ENCODE peak calls at places on chromosome 13, in seven cellular contexts. Q, L, P, S, J, D and M are unnamed samples.

GRCh38 chr13:112134150-112135075 is 67.5 kb downstream of the SOX1 start:
- DNase-seq in Q (no peak), L (no peak), P (no peak), S (no peak), J (no peak), D (no peak), M (no peak)

GRCh38 chr13:50509771-50510441 is 333.6 kb downstream of the DLEU7 start:
- DNase-seq in Q (no peak), L (no peak), P (no peak), S (no peak), J (no peak), D (no peak), M (peak)

GRCh38 chr13:83453723-83454122 is 428.6 kb downstream of the SLITRK1 start:
- DNase-seq in Q (no peak), L (no peak), P (no peak), S (no peak), J (no peak), D (no peak), M (no peak)

GRCh38 chr13:21120191-21120590 is 56.2 kb downstream of the SKA3 start:
- DNase-seq in Q (no peak), L (no peak), P (no peak), S (no peak), J (no peak), D (no peak), M (no peak)

GRCh38 chr13:28820099-28821051 is at the start of gene MTUS2:
- DNase-seq in Q (peak), L (no peak), P (no peak), S (no peak), J (no peak), D (no peak), M (no peak)

GRCh38 chr13:100515410-100515800 is 73.2 kb downstream of the GGACT start:
- DNase-seq in Q (no peak), L (no peak), P (no peak), S (no peak), J (no peak), D (no peak), M (no peak)

GRCh38 chr13:112968910-112969691 is at the start of gene MCF2L:
- DNase-seq in Q (peak), L (peak), P (no peak), S (peak), J (peak), D (no peak), M (no peak)

GRCh38 chr13:105485061-105485460 is 1050.4 kb downstream of the EFNB2 start:
- DNase-seq in Q (no peak), L (no peak), P (no peak), S (no peak), J (no peak), D (no peak), M (no peak)

GRCh38 chr13:34469212-34469983 is 472.7 kb upstream of the NBEA start:
- DNase-seq in Q (no peak), L (no peak), P (no peak), S (no peak), J (no peak), D (no peak), M (no peak)

GRCh38 chr13:47798906-47799305 is 202.2 kb downstream of the SUCLA2 start:
- DNase-seq in Q (no peak), L (no peak), P (no peak), S (no peak), J (no peak), D (no peak), M (peak)

GRCh38 chr13:52348983-52349780 is 56.8 kb downstream of the THSD1 start:
- DNase-seq in Q (peak), L (no peak), P (no peak), S (peak), J (no peak), D (no peak), M (peak)

GRCh38 chr13:91609353-91609752 is 210.9 kb downstream of the GPC5 start:
- DNase-seq in Q (no peak), L (no peak), P (no peak), S (no peak), J (no peak), D (no peak), M (no peak)

GRCh38 chr13:84745051-84745551 is 862.8 kb upstream of the SLITRK1 start:
- DNase-seq in Q (no peak), L (no peak), P (no peak), S (no peak), J (no peak), D (no peak), M (no peak)

GRCh38 chr13:77776704-77777103 is 79.2 kb downstream of the SLAIN1 start:
- DNase-seq in Q (no peak), L (no peak), P (no peak), S (no peak), J (no peak), D (no peak), M (no peak)

GRCh38 chr13:87923713-87924112 is 252.5 kb downstream of the SLITRK5 start:
- DNase-seq in Q (no peak), L (no peak), P (no peak), S (no peak), J (no peak), D (no peak), M (no peak)